ENCODE peak calls at places on chromosomes 6 and 20, in six cellular contexts. V, X, K, Q, R and P are unnamed samples.

GRCh38 chr6:135434095-135434494 is 63.4 kb downstream of the AHI1 start:
- DNase-seq in V (no peak), X (no peak), K (no peak), Q (no peak), R (no peak), P (no peak)

GRCh38 chr20:18514127-18514526 is 6.4 kb downstream of the SEC23B start:
- DNase-seq in V (no peak), X (no peak), K (no peak), Q (no peak), R (no peak), P (no peak)

GRCh38 chr6:15089569-15090144 is 156.2 kb upstream of the JARID2 start:
- DNase-seq in V (no peak), X (no peak), K (no peak), Q (no peak), R (no peak), P (no peak)

GRCh38 chr6:167532410-167533294 is 207.8 kb downstream of the TTLL2 start:
- DNase-seq in V (no peak), X (no peak), K (no peak), Q (peak), R (no peak), P (no peak)

GRCh38 chr6:2718334-2719052 is 32.2 kb downstream of the MYLK4 start:
- DNase-seq in V (peak), X (no peak), K (no peak), Q (peak), R (no peak), P (no peak)

GRCh38 chr20:26308961-26309360 is 612.3 kb upstream of the ZNF337 start:
- DNase-seq in V (no peak), X (no peak), K (no peak), Q (no peak), R (no peak), P (no peak)

GRCh38 chr6:166104107-166104506 is 63.5 kb downstream of the TBXT start:
- DNase-seq in V (peak), X (no peak), K (no peak), Q (no peak), R (peak), P (no peak)

GRCh38 chr6:43834528-43835145 is 64.6 kb downstream of the VEGFA start:
- DNase-seq in V (no peak), X (no peak), K (no peak), Q (no peak), R (no peak), P (no peak)

GRCh38 chr6:41723178-41723935 is 12.1 kb downstream of the TFEB start:
- DNase-seq in V (peak), X (peak), K (no peak), Q (no peak), R (peak), P (peak)

GRCh38 chr20:56606174-56606945 is 22.7 kb upstream of the TFAP2C start:
- DNase-seq in V (no peak), X (no peak), K (no peak), Q (no peak), R (no peak), P (no peak)

GRCh38 chr20:59813126-59813947 is 120.1 kb downstream of the SYCP2 start:
- DNase-seq in V (no peak), X (no peak), K (no peak), Q (no peak), R (no peak), P (peak)

GRCh38 chr6:111551521-111552231 is 54.0 kb downstream of the TRAF3IP2 start:
- DNase-seq in V (no peak), X (peak), K (no peak), Q (no peak), R (no peak), P (peak)